ENCODE peak calls at places on chromosomes 2 and 18, in six cellular contexts. Q is progenitor cell of endocrine pancreas, F is Peyer's patch, L is activated B cell treated with CpG ODN at 0.5 μM for 24 hours, G is astrocyte of the cerebellum, S is lower leg skin. Z is an unnamed sample.

GRCh38 chr2:85628658-85629057 is 12.7 kb downstream of the USP39 start:
- DNase-seq in S (no peak), Q (no peak), L (no peak), F (no peak), G (no peak), Z (no peak)

GRCh38 chr2:171956135-171956830 is 34.0 kb downstream of the HAT1 start:
- DNase-seq in F (no peak), L (no peak), G (no peak), S (no peak), Q (no peak), Z (no peak)

GRCh38 chr2:120587326-120587996 is 148.2 kb upstream of the GLI2 start:
- DNase-seq in S (no peak), Q (no peak), L (no peak), G (no peak), F (no peak), Z (no peak)

GRCh38 chr2:69043736-69044400 is 30.9 kb downstream of the ANTXR1 start:
- DNase-seq in S (no peak), L (no peak), F (no peak), G (no peak), Q (no peak), Z (no peak)

GRCh38 chr18:58661423-58661822 is 9.8 kb upstream of the MALT1 start:
- DNase-seq in F (no peak), S (no peak), G (no peak), L (no peak), Q (no peak), Z (peak)

GRCh38 chr2:7510353-7510752 is 593.1 kb downstream of the RNF144A start:
- DNase-seq in F (no peak), Q (no peak), L (no peak), S (no peak), G (no peak), Z (no peak)

GRCh38 chr18:72762505-72763122 is 105.2 kb downstream of the NETO1 start:
- DNase-seq in Q (no peak), G (peak), F (no peak), L (no peak), S (no peak), Z (peak)

GRCh38 chr2:224165901-224166319 is 126.8 kb upstream of the SERPINE2 start:
- DNase-seq in S (no peak), G (no peak), Q (no peak), F (no peak), L (no peak), Z (no peak)

GRCh38 chr18:6624729-6625308 is 104.7 kb upstream of the ARHGAP28 start:
- DNase-seq in Q (no peak), L (no peak), F (no peak), S (no peak), G (peak), Z (no peak)

GRCh38 chr2:239809391-239809790 is 215.8 kb downstream of the NDUFA10 start:
- DNase-seq in F (peak), G (no peak), Q (no peak), S (peak), L (no peak), Z (no peak)

GRCh38 chr2:224038049-224038829 is 847 bp downstream of the SERPINE2 start:
- DNase-seq in Q (peak), G (no peak), F (peak), S (peak), L (no peak), Z (peak)

GRCh38 chr2:174835797-174836255 is 71.6 kb upstream of the CHRNA1 start:
- DNase-seq in L (no peak), G (peak), S (no peak), Q (no peak), F (no peak), Z (no peak)

GRCh38 chr2:120283649-120284048 is 31.0 kb downstream of the RALB start:
- DNase-seq in S (no peak), G (peak), L (no peak), Q (no peak), F (no peak), Z (no peak)

GRCh38 chr2:68238955-68239822 is 13.1 kb downstream of the PPP3R1 start:
- DNase-seq in G (no peak), F (no peak), L (no peak), Q (no peak), S (no peak), Z (no peak)

GRCh38 chr2:36492216-36492945 is 105.6 kb downstream of the FEZ2 start:
- DNase-seq in G (no peak), S (no peak), F (no peak), L (no peak), Q (no peak), Z (no peak)

GRCh38 chr2:42792583-42793313 is at the start of gene HAAO:
- DNase-seq in G (no peak), Q (peak), L (peak), F (peak), S (peak), Z (no peak)

GRCh38 chr2:62568074-62568473 is 62.1 kb upstream of the TMEM17 start:
- DNase-seq in S (no peak), F (no peak), L (no peak), G (no peak), Q (no peak), Z (no peak)

GRCh38 chr2:219352448-219353023 is 20.0 kb upstream of the RESP18 start:
- DNase-seq in F (peak), S (peak), Q (peak), G (peak), L (no peak), Z (peak)

GRCh38 chr2:88184762-88185161 is 14.6 kb downstream of the THNSL2 start:
- DNase-seq in F (no peak), Q (no peak), S (no peak), G (no peak), L (no peak), Z (no peak)

GRCh38 chr2:222088561-222088960 is 210.2 kb downstream of the PAX3 start:
- DNase-seq in S (no peak), Q (no peak), F (no peak), G (no peak), L (no peak), Z (no peak)

GRCh38 chr2:152497481-152498052 is 162.6 kb downstream of the FMNL2 start:
- DNase-seq in Q (no peak), L (no peak), G (peak), F (no peak), S (no peak), Z (no peak)

GRCh38 chr2:65565681-65566080 is 133.3 kb upstream of the SPRED2 start:
- DNase-seq in Q (no peak), G (no peak), S (no peak), F (no peak), L (no peak), Z (no peak)

GRCh38 chr2:220842901-220843665 is 729.0 kb downstream of the EPHA4 start:
- DNase-seq in G (no peak), F (no peak), S (no peak), L (no peak), Q (no peak), Z (no peak)

GRCh38 chr2:163306647-163307046 is 429.2 kb downstream of the FIGN start:
- DNase-seq in G (no peak), F (no peak), S (no peak), Q (no peak), L (no peak), Z (no peak)

GRCh38 chr18:23684515-23685197 is 4.6 kb upstream of the LAMA3 start:
- DNase-seq in Q (no peak), S (no peak), G (no peak), F (no peak), L (no peak), Z (no peak)

GRCh38 chr2:119174216-119174992 is 15.9 kb upstream of the C1QL2 start:
- DNase-seq in S (no peak), L (peak), Q (peak), F (peak), G (no peak), Z (no peak)

DNA sequence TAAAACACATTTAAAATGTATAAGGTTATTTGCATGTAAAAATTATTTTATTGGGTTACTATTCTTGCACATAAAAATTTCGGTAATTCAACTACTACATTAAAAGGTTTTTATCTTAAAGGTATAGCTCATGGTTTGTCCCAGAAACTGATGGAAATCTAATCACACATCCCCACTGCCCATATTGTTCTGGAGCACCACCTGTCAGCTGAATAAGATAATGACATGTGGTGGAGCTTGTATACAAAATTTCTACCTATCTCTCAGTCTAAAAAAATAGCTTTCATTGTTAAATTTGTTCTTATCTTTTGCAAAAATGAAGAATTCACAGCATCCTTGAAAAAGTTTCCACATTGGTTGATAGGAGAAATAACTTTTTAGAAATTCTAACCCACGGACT is 18.3 kb downstream of the ERBB4 start:
- DNase-seq in F (no peak), S (no peak), Q (no peak), L (no peak), G (no peak), Z (no peak)
- TF ChIP-seq CTCF in F (no peak), S (no peak), Q (peak), L (no peak), G (peak), Z (peak)

DNA sequence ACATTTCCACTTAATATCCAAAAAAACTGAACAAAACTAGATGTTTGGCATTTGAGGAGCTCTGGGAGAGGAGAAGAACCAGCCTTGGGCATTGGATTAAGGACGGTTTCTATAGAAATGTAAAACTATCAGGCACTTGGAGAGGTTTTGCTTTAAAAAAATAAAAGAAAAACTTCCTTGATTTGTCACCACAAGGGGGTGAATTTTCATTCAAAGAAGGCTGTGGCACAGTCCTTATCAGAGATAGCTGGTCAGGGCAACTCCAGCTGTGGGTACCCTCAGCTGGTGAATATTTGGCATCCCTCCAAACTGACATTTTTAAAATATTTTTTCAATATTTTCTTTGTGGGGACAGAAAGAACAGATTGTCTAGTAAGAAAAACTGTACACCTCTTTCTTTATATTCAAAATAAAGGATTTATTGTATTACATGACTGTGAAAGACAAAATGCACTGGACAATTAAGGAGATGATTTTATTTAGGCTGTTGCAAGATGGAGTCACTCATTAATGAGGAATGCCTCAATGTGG is 46.1 kb upstream of the TBC1D8 start:
- DNase-seq in G (no peak), Q (no peak), F (no peak), L (no peak), S (no peak), Z (no peak)
- TF ChIP-seq CTCF in G (no peak), Q (peak), F (peak), L (no peak), S (no peak), Z (no peak)

GRCh38 chr2:159168707-159169106 is 117.8 kb downstream of the WDSUB1 start:
- DNase-seq in S (no peak), L (no peak), F (no peak), G (peak), Q (no peak), Z (no peak)
- TF ChIP-seq CTCF in S (no peak), L (no peak), F (peak), G (peak), Q (peak), Z (no peak)

DNA sequence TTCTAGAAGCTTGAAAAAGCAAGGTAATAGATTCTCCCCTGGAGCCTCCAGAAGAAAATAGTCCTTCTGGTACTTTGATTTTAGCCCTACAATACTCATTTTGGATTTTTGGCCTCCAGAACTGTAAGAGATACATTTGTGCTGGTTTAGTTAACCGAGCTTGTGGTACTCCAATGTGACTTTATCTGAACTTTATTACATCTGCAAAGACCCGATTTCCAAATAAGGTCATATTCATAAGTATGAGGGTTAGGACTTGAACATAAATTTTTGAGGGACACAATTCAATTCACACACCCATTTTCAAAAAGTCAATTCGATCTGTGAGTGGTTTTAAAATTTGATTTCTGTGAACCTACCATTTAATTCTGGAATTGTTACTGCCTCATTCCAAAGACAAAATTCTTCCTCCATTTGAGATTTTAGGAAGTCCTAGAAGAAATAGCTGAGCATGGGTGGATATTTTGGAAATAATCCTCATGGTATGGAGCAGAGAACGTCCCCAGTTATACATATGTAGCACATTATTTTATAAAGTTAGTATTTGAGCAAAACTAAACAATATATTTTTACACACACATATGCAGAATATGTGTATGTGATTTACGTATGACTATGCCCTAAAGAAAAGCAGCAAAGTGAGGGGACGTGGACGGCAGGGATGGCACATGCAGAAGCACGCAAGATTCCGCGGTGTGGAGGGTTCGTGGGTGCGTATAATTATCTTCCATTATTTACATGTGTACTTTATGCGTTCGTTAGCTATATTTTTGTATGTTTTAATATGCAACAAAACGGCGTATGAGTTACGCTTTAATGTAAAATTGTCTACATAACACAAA is 905 bp upstream of the NUP35 start:
- DNase-seq in L (no peak), F (no peak), S (no peak), G (no peak), Q (no peak), Z (no peak)
- TF ChIP-seq CTCF in L (no peak), F (no peak), S (no peak), G (no peak), Q (no peak), Z (no peak)

GRCh38 chr2:27024188-27024587 is 8.6 kb upstream of the TMEM214 start:
- DNase-seq in F (peak), Q (no peak), L (no peak), S (no peak), G (no peak), Z (no peak)
- TF ChIP-seq CTCF in F (no peak), Q (peak), L (no peak), S (no peak), G (peak), Z (no peak)

GRCh38 chr2:54728669-54729120 is 5.2 kb downstream of the EML6 start:
- DNase-seq in F (no peak), S (no peak), G (peak), L (no peak), Q (no peak), Z (no peak)
- TF ChIP-seq CTCF in F (no peak), S (no peak), G (no peak), L (no peak), Q (no peak), Z (no peak)

GRCh38 chr2:230219419-230220331 is at the start of gene SP110:
- DNase-seq in Q (peak), L (peak), S (peak), F (peak), G (peak), Z (no peak)
- TF ChIP-seq CTCF in Q (no peak), L (no peak), S (no peak), F (peak), G (no peak), Z (no peak)

DNA sequence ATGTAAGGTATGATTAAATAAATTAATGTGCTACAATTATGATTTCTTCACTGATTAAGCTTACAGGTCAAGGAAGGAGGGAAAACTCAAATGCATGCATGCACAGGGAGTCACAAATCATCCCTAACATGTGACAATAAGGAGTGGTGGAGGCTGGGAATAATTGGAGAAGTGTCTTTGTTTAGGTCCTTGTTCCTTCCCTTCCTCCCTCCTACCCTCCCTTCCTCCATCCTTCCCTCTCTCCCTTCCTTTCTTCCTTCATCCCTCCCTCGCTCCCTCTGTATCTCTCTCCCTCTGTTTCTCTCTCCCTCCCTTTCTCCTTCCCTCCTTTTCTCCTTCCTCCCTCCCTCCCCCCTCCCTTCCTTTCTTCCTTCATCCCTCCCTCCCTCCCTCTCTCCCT is 337.1 kb downstream of the CTNNA2 start:
- DNase-seq in Q (no peak), L (no peak), F (no peak), S (no peak), G (no peak), Z (no peak)
- TF ChIP-seq CTCF in Q (no peak), L (no peak), F (no peak), S (no peak), G (no peak), Z (no peak)

DNA sequence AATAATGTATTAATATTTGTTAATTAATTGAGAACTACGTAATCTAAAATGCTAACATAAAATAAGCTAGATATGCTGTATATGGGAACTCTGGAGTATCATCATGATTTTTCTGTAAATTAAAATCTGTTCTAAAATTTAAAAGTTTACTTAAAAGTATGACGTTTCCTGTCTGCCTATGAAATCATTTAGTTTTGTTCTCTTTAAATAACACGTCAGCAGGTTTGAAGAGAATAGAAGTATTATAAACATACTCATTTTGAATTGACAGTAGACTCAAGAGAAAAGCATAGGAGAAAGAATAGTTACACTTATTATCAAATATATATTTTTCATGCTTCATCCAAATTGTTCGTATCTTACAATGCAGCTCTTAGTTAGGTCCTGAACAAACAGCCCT is 19.1 kb upstream of the ZNF804A start:
- DNase-seq in L (no peak), S (no peak), Q (no peak), G (no peak), F (no peak), Z (no peak)
- TF ChIP-seq CTCF in L (no peak), S (no peak), Q (no peak), G (no peak), F (no peak), Z (no peak)

DNA sequence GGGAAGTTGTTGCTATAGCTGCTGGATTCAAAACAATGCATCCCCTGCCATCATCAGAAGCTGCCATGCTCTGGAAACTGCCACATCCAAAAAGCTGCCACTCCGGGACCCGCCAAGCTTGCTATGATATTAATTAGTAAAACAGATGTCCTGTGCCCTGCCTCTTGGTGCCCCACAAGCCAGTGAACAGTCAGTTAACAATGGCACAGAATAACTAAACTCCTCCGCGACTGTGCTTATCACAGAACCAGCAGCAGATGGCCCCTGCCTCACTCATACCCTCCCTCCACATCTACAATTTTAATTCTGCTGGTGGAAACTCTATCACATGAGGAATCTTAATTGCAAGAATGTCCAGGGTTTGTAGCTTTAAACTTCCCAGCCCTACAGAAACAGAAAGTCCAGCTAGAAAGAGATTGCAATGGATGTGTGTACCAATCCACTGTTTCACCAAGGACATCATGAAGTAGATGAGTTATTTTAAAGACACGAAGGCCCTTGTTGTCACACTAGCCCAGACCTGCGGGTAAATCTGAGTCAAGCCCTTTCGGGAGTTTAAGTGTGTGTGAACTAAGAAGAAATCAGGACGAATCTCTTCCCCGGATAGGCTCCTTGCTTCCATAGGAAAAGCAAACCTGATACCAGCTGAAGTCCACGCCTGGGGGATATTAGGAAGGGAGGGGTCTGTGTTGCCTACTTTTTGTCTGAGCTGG is 7.4 kb upstream of the ACYP2 start:
- DNase-seq in S (no peak), Q (no peak), G (no peak), L (no peak), F (no peak), Z (no peak)
- TF ChIP-seq CTCF in S (no peak), Q (no peak), G (no peak), L (no peak), F (no peak), Z (no peak)

Z was measured in D721Med.